ENCODE peak calls at places on chromosomes 12 and 14, in four cellular contexts. Z is adrenal gland, G is GM12878, H is uterus. X is an unnamed sample.

GRCh38 chr14:98120831-98121464 is 1151.0 kb downstream of the BCL11B start:
- DNase-seq in Z (no peak), G (no peak), H (no peak), X (no peak)

GRCh38 chr14:89067293-89067972 is 243.0 kb downstream of the TTC8 start:
- DNase-seq in Z (no peak), G (no peak), H (no peak), X (no peak)

GRCh38 chr12:57890191-57891120 is 43.9 kb upstream of the CTDSP2 start:
- DNase-seq in Z (no peak), G (no peak), H (no peak), X (no peak)

GRCh38 chr14:60151715-60152114 is 13.5 kb downstream of the DHRS7 start:
- DNase-seq in Z (peak), G (no peak), H (peak), X (no peak)

GRCh38 chr14:82309199-82309598 is 775.5 kb upstream of the SEL1L start:
- DNase-seq in Z (no peak), G (no peak), H (no peak), X (no peak)

GRCh38 chr12:101490286-101490920 is 15.3 kb downstream of the SPIC start:
- DNase-seq in Z (no peak), G (no peak), H (no peak), X (no peak)

GRCh38 chr12:75981773-75982564 is 49.6 kb downstream of the PHLDA1 start:
- DNase-seq in Z (no peak), G (no peak), H (no peak), X (no peak)

GRCh38 chr12:115730975-115731541 is 546.4 kb downstream of the MED13L start:
- DNase-seq in Z (no peak), G (no peak), H (no peak), X (no peak)

GRCh38 chr12:128798543-128799341 is 25.0 kb downstream of the SLC15A4 start:
- DNase-seq in Z (no peak), G (no peak), H (no peak), X (no peak)

GRCh38 chr12:10182662-10183061 is 3.8 kb downstream of the TMEM52B start:
- DNase-seq in Z (no peak), G (no peak), H (no peak), X (no peak)

GRCh38 chr14:99819514-99819913 is 26.3 kb downstream of the EML1 start:
- DNase-seq in Z (no peak), G (no peak), H (peak), X (no peak)

GRCh38 chr12:80321653-80322052 is 122.4 kb upstream of the PTPRQ start:
- DNase-seq in Z (no peak), G (no peak), H (no peak), X (no peak)

GRCh38 chr12:22042981-22043669 is 2.9 kb upstream of the CMAS start:
- DNase-seq in Z (peak), G (no peak), H (no peak), X (no peak)

GRCh38 chr12:79086546-79086945 is 222.0 kb downstream of the SYT1 start:
- DNase-seq in Z (no peak), G (no peak), H (peak), X (no peak)

GRCh38 chr12:49792181-49792970 is 35.8 kb downstream of the NCKAP5L start:
- DNase-seq in Z (no peak), G (no peak), H (no peak), X (no peak)

GRCh38 chr14:73773441-73774243 is 59.5 kb upstream of the PNMA1 start:
- DNase-seq in Z (no peak), G (no peak), H (no peak), X (no peak)

GRCh38 chr12:3213171-3213570 is 136.0 kb downstream of the TSPAN9 start:
- DNase-seq in Z (no peak), G (no peak), H (no peak), X (no peak)

GRCh38 chr12:53220857-53221202 is 11.2 kb downstream of the RARG start:
- DNase-seq in Z (peak), G (peak), H (peak), X (peak)

GRCh38 chr12:53219956-53220856 is 11.8 kb downstream of the RARG start:
- DNase-seq in Z (peak), G (no peak), H (peak), X (peak)

GRCh38 chr12:53218551-53219114 is 11.6 kb upstream of the ITGB7 start:
- DNase-seq in Z (no peak), G (no peak), H (no peak), X (no peak)

GRCh38 chr12:53217930-53218307 is 10.9 kb upstream of the ITGB7 start:
- DNase-seq in Z (peak), G (no peak), H (no peak), X (no peak)

DNA sequence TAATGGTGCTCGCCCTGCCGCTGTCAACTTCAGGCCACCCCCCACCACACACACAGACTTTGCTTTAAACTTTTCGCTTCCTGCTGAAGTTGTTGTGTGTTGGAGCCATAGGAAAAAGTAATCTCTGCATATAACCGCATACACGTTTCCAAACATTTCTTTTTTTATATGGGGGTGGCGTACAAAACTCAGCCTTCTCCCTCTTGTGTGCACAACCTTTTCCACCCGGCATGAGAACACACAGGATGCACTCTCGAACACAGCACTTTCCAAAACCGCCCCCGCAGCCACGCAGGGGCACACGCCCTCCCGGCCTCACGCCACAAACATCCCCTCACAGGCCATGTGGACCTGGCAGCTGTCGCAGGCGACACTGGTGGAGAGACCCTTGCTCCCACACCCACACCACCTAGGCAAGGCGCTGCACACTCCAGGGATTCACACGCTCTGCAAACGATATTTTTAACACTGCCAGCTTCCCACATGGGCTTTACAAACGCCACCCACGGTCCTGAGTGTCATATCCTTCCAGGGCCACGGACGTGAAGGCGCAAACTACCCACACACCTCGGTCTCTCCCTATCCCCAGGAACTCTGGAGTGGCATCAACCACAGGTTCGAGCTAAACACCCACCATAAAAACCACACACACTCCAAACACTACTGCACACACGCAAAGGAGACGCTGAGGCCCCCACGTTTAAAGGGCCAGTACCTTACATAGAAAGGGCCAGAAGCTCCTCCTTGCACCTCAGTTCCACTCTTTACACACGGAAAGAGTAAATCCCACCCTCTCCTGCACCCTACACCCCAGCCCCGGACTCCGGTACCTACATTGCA is 12.3 kb upstream of the ITGB7 start:
- DNase-seq in Z (no peak), G (no peak), H (no peak), X (peak)
- TF ChIP-seq POLR2A in Z (no peak), G (peak), H (no peak), X (no peak)

DNA sequence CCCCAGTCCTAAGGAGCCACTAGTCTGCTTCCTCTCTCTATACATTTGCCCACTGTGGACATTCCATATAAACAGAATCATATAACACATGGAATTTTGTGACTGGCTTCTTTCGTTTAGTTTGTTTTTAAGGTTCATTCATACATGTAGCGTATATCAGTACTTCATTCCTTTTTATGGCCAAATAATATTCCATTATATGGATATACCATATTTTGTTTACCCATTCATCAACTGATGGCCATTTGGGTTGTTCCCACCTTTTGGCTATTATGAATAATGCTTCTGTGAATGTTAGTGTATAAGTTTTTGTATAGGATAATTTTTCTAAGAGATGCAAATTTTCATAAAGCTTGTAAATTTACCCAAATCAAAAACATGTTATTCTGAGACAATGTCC is 4.4 kb downstream of the CRY1 start:
- DNase-seq in Z (no peak), G (no peak), H (no peak), X (no peak)
- TF ChIP-seq POLR2A in Z (no peak), G (no peak), H (no peak), X (no peak)

GRCh38 chr12:51368640-51369517 is 22.3 kb downstream of the GALNT6 start:
- DNase-seq in Z (no peak), G (peak), H (peak), X (peak)
- TF ChIP-seq POLR2A in Z (no peak), G (peak), H (no peak), X (peak)

DNA sequence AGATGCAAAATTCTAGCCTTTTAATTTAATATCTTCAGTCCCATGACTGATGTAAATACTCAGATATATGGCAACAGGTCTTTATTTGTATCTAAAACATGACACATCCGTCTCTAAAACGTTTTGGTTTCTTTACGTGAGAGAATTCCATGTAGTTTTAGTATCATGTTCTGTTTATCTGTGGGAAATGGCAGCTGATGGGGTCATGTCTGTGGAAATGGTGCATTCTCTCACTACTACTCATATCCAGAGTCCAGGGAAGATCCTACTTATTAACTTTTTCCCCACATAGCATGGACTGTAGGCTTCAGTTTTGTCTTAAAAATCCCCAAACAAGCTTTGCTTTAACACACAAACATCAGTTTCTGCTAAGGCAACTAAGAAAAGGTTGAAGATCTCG is 53.8 kb downstream of the SPTLC2 start:
- DNase-seq in Z (no peak), G (no peak), H (no peak), X (no peak)
- TF ChIP-seq POLR2A in Z (no peak), G (no peak), H (no peak), X (no peak)

DNA sequence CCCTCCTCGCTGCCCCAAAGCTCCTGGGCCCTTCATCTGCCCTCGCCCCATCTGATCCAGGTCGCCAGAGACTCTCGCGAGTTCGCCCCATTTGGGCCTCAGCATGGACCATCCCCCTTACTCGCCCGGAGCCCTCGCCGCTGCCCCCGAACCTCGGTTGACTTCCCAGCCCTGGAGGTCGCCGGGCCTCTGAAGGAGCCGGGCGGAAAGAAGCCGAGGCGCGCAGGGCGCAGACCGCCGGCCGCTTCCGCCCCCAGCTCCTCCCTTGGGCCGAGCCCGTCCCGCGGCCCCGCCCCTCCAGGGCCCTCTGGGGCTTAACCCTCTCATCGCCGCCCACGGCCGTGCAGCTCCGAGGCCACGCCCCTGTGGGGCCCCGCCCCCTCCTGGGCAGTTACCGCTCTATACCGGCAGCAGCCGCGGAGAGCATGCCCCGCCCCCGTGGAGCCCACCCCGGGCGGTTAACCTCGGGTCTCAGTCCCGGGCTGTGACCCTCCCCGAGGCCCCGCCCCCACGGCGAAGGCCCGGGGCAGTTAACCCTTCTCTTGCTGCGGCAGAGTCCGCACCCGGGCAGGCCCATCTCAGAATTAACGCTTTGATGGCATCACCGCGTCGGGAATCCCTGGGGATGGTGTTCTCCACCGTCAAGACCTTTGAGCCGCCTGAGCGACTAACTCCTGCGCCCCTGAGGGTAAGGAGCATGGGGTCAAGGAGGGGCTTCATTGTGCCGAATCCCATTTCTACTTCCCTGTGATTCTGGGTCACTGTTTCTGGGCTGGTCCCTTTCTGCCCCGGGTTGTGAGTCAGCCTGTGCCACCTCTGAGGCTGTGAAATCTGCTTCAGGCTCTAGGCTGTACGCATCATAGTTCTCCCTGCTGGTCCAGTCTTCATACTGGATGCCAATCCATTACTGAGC is at the start of gene SPSB2:
- DNase-seq in Z (peak), G (peak), H (peak), X (peak)
- TF ChIP-seq POLR2A in Z (peak), G (peak), H (peak), X (peak)

GRCh38 chr12:92737855-92738850 is 35.4 kb downstream of the PLEKHG7 start:
- DNase-seq in Z (no peak), G (no peak), H (no peak), X (no peak)
- TF ChIP-seq POLR2A in Z (no peak), G (no peak), H (no peak), X (no peak)

DNA sequence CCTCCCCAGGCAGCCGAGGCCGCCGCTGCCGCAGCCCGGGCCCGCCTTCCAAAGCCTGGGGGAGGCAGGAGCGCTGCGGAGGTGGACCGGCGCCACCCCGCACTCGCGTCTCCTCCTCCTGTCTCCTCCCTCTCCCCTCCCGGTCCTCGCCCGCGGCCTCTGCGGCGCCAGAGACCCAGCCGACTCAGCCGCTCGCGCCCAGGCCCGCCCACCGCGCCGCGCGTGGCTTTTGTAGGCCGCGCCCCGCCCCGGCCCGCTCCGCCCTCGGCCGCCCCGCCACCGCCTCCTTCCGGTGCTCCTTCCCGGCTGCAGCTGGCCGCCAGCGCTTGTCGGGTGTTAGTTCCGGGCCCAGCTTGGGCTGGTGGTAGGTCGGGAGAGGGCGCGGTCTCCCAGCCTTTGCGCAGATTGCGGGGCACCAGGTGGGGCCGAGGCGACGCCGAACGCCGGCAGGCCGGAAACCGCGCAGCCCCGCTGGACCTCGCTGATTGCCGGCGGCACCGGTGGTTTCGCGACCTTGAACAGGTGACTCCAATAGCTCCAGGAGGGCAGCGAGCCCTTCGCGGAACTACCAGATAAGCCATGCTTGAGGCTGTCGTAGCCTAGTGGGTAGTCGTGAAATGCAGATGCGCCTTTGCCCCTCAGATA is at the start of gene CAPRIN2:
- DNase-seq in Z (peak), G (peak), H (peak), X (peak)
- TF ChIP-seq POLR2A in Z (peak), G (peak), H (peak), X (peak)

X was measured in GM12892.